ENCODE peak calls at places on chromosomes 12 and 14, in four cellular contexts. K is brain microvascular endothelial cell, D is H9, F is BJ. S is an unnamed sample.

GRCh38 chr12:71787574-71787973 is 32.9 kb downstream of the RAB21 start:
- DNase-seq in K (no peak), F (no peak), D (no peak), S (no peak)

GRCh38 chr12:112170376-112170775 is 45.0 kb downstream of the TRAFD1 start:
- DNase-seq in K (peak; percentile 30), F (no peak), D (no peak), S (peak; percentile 25)

GRCh38 chr12:31228811-31229792 is 96.8 kb downstream of the SINHCAF start:
- DNase-seq in D (no peak), F (no peak), K (no peak), S (no peak)

GRCh38 chr12:76341436-76342030 is 6.7 kb downstream of the BBS10 start:
- DNase-seq in K (no peak), F (no peak), D (no peak), S (no peak)

GRCh38 chr12:57005980-57006808 is at the start of gene ZBTB39:
- DNase-seq in K (peak; percentile 17), F (no peak), D (peak; percentile 75), S (peak; percentile 77)

GRCh38 chr12:76264617-76265016 is 83.6 kb downstream of the BBS10 start:
- DNase-seq in F (no peak), K (no peak), D (no peak), S (no peak)

GRCh38 chr14:45070215-45070614 is 13.7 kb upstream of the PRPF39 start:
- DNase-seq in F (no peak), D (no peak), K (no peak), S (no peak)

GRCh38 chr12:24839268-24839791 is 109.6 kb downstream of the BCAT1 start:
- DNase-seq in K (peak; percentile 84), F (no peak), D (no peak), S (no peak)

GRCh38 chr12:5887758-5888157 is 57.3 kb downstream of the ANO2 start:
- DNase-seq in D (no peak), K (no peak), F (no peak), S (no peak)

DNA sequence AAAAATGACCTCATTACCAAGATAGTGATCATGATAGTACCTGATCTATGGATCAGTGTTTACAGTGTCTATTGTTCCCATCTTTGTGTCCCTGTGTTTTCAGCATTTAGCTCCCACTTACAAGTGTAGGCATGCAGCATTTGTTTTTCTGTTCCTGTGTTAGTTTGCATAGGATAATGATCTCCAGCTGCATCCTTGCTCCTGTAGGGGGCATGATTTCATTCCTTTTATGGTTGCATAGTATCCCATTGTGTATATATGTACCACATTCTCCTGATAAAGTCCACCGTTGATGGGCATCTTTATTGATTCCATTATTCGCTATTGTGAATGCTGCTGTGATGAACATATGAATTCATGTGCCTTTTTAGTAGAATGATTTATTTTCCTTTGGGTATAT is 215.4 kb upstream of the NAV3 start:
- DNase-seq in D (peak; percentile 35), F (no peak), K (peak; percentile 39), S (no peak)
- TF ChIP-seq CTCF in D (peak; percentile 80), F (peak; percentile 28), K (peak; percentile 63), S (no peak)

GRCh38 chr14:91924871-91925726 is 22.4 kb downstream of the FBLN5 start:
- DNase-seq in F (no peak), D (no peak), K (no peak), S (no peak)
- TF ChIP-seq CTCF in F (no peak), D (peak; percentile 22), K (no peak), S (no peak)

GRCh38 chr12:49548822-49549648 is 10.2 kb downstream of the KCNH3 start:
- DNase-seq in F (no peak), K (no peak), D (peak; percentile 69), S (peak; percentile 74)
- TF ChIP-seq CTCF in F (peak; percentile 46), K (peak; percentile 62), D (peak; percentile 57), S (peak; percentile 37)

DNA sequence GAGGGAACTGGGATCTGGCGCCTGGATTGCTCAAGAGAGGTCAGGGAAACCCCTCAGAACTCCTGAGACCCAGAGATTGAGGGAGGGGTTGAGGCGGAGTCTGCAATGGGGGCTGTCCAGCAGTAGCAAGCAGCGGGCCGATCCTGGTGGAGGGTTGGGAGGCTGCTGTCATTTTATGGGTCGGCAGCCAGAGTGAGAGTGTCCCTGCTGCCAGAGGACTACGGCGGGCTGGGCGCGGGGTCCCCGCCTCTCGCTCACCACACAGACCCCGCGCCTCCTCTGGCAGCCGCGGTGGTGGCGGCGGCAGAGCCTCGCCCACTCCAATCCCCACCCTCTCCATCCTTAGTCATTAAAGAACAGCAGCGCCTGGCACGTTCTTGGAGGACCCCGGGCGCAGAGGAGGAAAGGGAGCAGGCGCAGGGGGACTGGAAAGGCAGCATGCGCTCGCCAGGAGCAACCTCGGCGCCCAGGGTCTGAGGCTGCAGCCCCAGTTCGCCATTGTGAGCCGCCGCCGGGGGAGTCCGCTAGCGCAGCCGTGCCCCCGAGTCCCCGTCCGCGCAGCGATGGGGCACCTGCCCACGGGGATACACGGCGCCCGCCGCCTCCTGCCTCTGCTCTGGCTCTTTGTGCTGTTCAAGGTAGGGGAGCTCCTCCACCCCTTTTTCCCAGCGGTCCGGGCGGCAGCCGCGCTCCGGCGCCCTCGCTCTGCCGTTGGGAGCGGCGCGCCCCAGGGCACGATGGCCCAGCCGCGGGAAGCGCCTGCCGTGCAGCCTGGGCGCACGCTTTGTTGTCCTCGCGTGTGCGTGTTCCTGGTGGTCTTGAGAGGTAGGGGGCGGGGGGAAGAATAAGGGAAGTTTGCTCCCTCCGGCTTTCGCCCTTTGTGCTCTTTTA is at the start of gene PTPRO:
- DNase-seq in F (no peak), D (peak; percentile 84), K (no peak), S (peak; percentile 69)
- TF ChIP-seq CTCF in F (no peak), D (peak; percentile 22), K (no peak), S (no peak)

GRCh38 chr12:98291828-98292227 is 223.6 kb upstream of the TMPO start:
- DNase-seq in D (no peak), K (no peak), F (no peak), S (no peak)
- TF ChIP-seq CTCF in D (no peak), K (no peak), F (no peak), S (no peak)

GRCh38 chr12:132954471-132955048 is 1.5 kb downstream of the ZNF605 start:
- DNase-seq in F (no peak), K (no peak), D (no peak), S (no peak)

GRCh38 chr12:132955094-132955932 is 793 bp downstream of the ZNF605 start:
- DNase-seq in K (peak; percentile 63), F (no peak), D (peak; percentile 51), S (peak; percentile 37)

GRCh38 chr12:132953163-132953425 is 3.0 kb downstream of the ZNF605 start:
- DNase-seq in D (no peak), K (no peak), F (no peak), S (no peak)

GRCh38 chr12:132953771-132954170 is 2.3 kb downstream of the ZNF605 start:
- DNase-seq in F (no peak), D (no peak), K (no peak), S (no peak)

DNA sequence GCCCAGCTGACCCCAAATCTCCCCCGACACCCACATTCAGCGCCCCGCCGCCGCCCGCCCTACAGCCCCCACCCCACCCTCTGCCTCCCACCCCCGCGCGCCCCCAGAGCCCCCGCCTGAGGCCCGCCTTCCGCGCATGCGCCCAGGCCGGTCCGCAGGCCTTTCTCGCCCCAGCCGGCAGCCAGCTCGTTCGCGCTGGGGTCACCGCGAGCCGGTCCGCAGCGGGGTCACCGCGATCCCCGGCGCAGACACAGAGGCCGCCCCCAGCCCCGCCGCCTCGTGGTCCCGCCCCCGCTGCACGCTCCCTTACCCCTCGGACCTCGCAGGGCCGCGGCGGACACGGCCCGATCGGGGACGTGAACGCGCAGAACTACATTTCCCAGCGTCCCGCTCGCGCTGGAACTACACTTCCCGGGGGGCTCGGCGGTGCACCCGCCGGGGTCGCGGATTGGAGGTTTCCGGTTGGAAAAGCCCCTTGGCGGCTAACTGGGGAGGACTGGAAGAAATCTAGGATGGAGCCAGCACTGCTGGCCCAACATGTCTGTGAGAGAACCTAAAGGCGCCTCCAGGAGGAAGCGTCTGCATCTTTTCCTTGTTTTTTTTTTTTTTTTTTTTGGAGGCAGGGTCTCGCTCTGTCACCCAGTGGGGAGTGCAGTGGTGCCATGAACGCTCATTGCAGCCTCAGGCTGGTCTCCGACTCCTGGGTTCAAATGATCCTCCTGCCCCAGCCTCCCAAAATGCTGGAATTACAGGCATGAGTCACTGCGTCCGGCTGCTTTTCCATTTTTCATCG is at the start of gene ZNF605:
- DNase-seq in K (peak; percentile 83), D (peak; percentile 94), F (peak; percentile 31), S (peak; percentile 83)
- TF ChIP-seq CTCF in K (no peak), D (no peak), F (no peak), S (no peak)

GRCh38 chr14:53401646-53402045 is 248.5 kb upstream of the DDHD1 start:
- DNase-seq in K (peak; percentile 9), D (no peak), F (no peak), S (no peak)

GRCh38 chr14:53399057-53399456 is 245.9 kb upstream of the DDHD1 start:
- DNase-seq in D (peak; percentile 44), F (no peak), K (peak; percentile 82), S (peak; percentile 10)
- TF ChIP-seq CTCF in D (peak; percentile 62), F (peak; percentile 40), K (peak; percentile 60), S (peak; percentile 9)

DNA sequence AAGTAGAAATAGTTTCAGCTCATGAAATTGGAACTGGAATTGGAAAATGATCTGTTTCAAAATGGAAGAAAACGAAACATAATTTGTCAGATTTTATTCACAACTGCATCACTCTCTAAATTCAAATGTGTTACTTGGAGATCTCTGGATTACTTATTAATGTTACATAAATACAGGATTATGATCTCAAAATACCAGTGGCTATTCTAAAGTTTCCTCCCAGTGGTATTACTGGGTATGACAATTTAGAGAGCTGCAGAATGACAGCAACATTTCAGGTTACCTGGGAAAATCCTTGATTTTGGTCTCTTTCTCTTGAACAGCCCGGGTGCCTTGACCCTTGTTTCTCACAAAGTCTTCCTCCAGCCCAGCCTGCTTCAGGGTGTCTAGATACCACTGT is 14.2 kb downstream of the FAM161B start:
- DNase-seq in D (no peak), K (no peak), F (no peak), S (no peak)
- TF ChIP-seq CTCF in D (peak; percentile 55), K (peak; percentile 30), F (peak; percentile 30), S (peak; percentile 24)

DNA sequence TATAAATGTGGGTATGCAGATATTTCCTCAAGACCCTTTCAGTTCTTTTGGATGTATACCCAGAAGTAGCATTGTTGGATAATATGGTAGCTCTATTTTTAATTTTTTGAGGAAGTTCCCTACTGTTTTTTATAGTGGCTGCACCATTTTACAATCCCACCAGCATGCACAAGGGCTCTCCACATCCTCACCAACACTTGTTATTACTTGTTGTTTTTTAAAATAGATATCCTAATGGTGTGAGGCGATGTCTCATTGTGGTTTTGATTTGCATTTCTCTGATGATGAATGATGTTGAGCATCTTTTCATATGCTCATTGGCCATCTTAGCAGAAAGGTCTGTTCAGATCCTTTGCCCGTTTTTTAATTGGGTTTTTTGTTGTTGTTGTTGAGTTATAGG is 47.1 kb downstream of the DIP2B start:
- DNase-seq in F (no peak), K (no peak), D (no peak), S (no peak)
- TF ChIP-seq CTCF in F (no peak), K (no peak), D (no peak), S (no peak)

S was measured in nephron progenitor cell.